ENCODE peak calls at places on chromosomes 5 and 9, in nine cellular contexts. D is stimulated activated naive CD8-positive, alpha-beta T cell treated with anti-CD3 and anti-CD28 coated beads, Interleukin-15, amount 100 ng/mL, for 72 hours; Z is GM12864; B is heart right ventricle; I is stimulated activated CD8-positive, alpha-beta memory T cell treated with anti-CD3 and anti-CD28 coated beads, Interleukin-7, amount 100 ng/mL, for 4 hours; V is globus pallidus; O is stimulated activated CD4-positive, alpha-beta T cell treated with anti-CD3 and anti-CD28 coated beads, Interleukin-1b, Interleukin-23, amount 100 ng/mL, for 24 hours; T is hippocampal formation; W is NCI-H1092. S is an unnamed sample.

GRCh38 chr9:77661696-77662095 is 13.6 kb upstream of the GNA14 start:
- DNase-seq in Z (no peak), V (no peak), W (no peak), B (no peak), D (no peak), I (no peak), T (no peak), O (no peak), S (no peak)

GRCh38 chr9:128787583-128788156 is 617 bp downstream of the TBC1D13 start:
- DNase-seq in D (no peak), W (no peak), B (no peak), V (no peak), I (no peak), Z (no peak), O (no peak), T (no peak), S (no peak)

GRCh38 chr9:20980713-20981481 is 50.5 kb downstream of the HACD4 start:
- DNase-seq in T (no peak), O (no peak), I (no peak), D (no peak), W (no peak), V (peak; percentile 31), Z (peak; percentile 37), B (no peak), S (no peak)

GRCh38 chr5:5424736-5425135 is 2.3 kb downstream of the ICE1 start:
- DNase-seq in V (no peak), W (no peak), I (peak; percentile 8), O (no peak), T (no peak), Z (no peak), D (no peak), B (no peak), S (no peak)

GRCh38 chr9:121169094-121169601 is 32.5 kb downstream of the RAB14 start:
- DNase-seq in O (no peak), V (no peak), B (no peak), D (no peak), W (no peak), T (no peak), Z (no peak), I (no peak), S (peak; percentile 28)

GRCh38 chr5:82417776-82418607 is 139.8 kb upstream of the RPS23 start:
- DNase-seq in B (no peak), D (no peak), T (no peak), W (no peak), Z (no peak), V (no peak), O (no peak), I (no peak), S (no peak)

GRCh38 chr9:112380102-112380581 is at the start of gene HSDL2:
- DNase-seq in B (no peak), Z (no peak), O (peak; percentile 4), V (no peak), I (no peak), T (no peak), D (no peak), W (no peak), S (peak; percentile 46)

GRCh38 chr9:132694144-132694543 is 23.9 kb downstream of the GTF3C4 start:
- DNase-seq in O (no peak), Z (no peak), T (no peak), I (no peak), B (no peak), W (no peak), D (no peak), V (no peak), S (peak; percentile 19)

GRCh38 chr9:116437411-116438370 is 249.4 kb upstream of the TRIM32 start:
- DNase-seq in Z (no peak), V (no peak), O (no peak), D (no peak), T (no peak), I (no peak), B (no peak), W (no peak), S (no peak)

GRCh38 chr5:79611046-79611829 is 1.0 kb upstream of the TENT2 start:
- DNase-seq in T (no peak), O (no peak), W (no peak), Z (no peak), I (no peak), D (no peak), B (no peak), V (no peak), S (no peak)

GRCh38 chr9:89549031-89549644 is 51.2 kb upstream of the SEMA4D start:
- DNase-seq in T (peak; percentile 80), Z (no peak), V (peak; percentile 87), I (peak; percentile 72), D (peak; percentile 75), O (peak; percentile 81), B (peak; percentile 81), W (peak; percentile 72), S (peak; percentile 82)

GRCh38 chr9:25205285-25205684 is 473.0 kb downstream of the TUSC1 start:
- DNase-seq in V (no peak), T (no peak), W (no peak), D (no peak), I (no peak), O (no peak), Z (no peak), B (no peak), S (no peak)

GRCh38 chr5:133921899-133922468 is 46.4 kb downstream of the C5orf15 start:
- DNase-seq in V (no peak), B (no peak), O (no peak), I (no peak), Z (no peak), D (no peak), W (no peak), T (no peak), S (no peak)

GRCh38 chr9:123522921-123523320 is 166.9 kb downstream of the CRB2 start:
- DNase-seq in I (no peak), B (no peak), W (no peak), O (no peak), V (no peak), D (no peak), Z (no peak), T (no peak), S (no peak)

GRCh38 chr5:103218164-103218563 is 40.4 kb upstream of the MACIR start:
- DNase-seq in B (no peak), D (no peak), I (no peak), V (no peak), W (no peak), O (no peak), T (no peak), Z (no peak), S (no peak)

GRCh38 chr5:7396169-7397004 is 449 bp downstream of the ADCY2 start:
- DNase-seq in V (peak; percentile 29), B (no peak), T (no peak), O (no peak), I (no peak), D (no peak), W (no peak), Z (no peak), S (no peak)

GRCh38 chr5:171646338-171647042 is 139.1 kb upstream of the SMIM23 start:
- DNase-seq in T (no peak), I (no peak), O (no peak), V (no peak), Z (no peak), B (no peak), W (no peak), D (no peak), S (no peak)

GRCh38 chr5:131417240-131417869 is 153.5 kb downstream of the CDC42SE2 start:
- DNase-seq in D (peak; percentile 61), T (peak; percentile 81), Z (peak; percentile 63), I (peak; percentile 74), W (peak; percentile 13), O (peak; percentile 78), V (peak; percentile 77), B (peak; percentile 71), S (peak; percentile 71)

GRCh38 chr5:8905021-8905420 is 640.9 kb downstream of the SEMA5A start:
- DNase-seq in V (no peak), B (no peak), O (no peak), Z (no peak), I (no peak), T (no peak), D (no peak), W (no peak), S (no peak)

GRCh38 chr5:109411627-109412026 is 1.9 kb upstream of the PJA2 start:
- DNase-seq in O (no peak), I (no peak), B (no peak), T (no peak), V (peak; percentile 31), D (no peak), Z (no peak), W (no peak), S (peak; percentile 11)

GRCh38 chr9:114395768-114396167 is 8.0 kb upstream of the AKNA start:
- DNase-seq in O (no peak), Z (no peak), D (no peak), B (no peak), W (no peak), V (no peak), I (no peak), T (no peak), S (no peak)

GRCh38 chr9:127505396-127506116 is 54.2 kb downstream of the LRSAM1 start:
- DNase-seq in V (no peak), B (no peak), O (no peak), W (no peak), T (no peak), D (peak; percentile 42), Z (no peak), I (no peak), S (no peak)

GRCh38 chr5:56851258-56851941 is 36.1 kb downstream of the MAP3K1 start:
- DNase-seq in Z (no peak), B (no peak), T (no peak), D (no peak), O (no peak), W (no peak), I (no peak), V (no peak), S (no peak)

GRCh38 chr5:156477196-156477595 is 150.2 kb downstream of the SGCD start:
- DNase-seq in V (peak; percentile 29), D (no peak), O (no peak), Z (no peak), T (no peak), I (no peak), B (no peak), W (no peak), S (no peak)

GRCh38 chr5:172594867-172595466 is 46.1 kb upstream of the NEURL1B start:
- DNase-seq in D (no peak), I (no peak), B (no peak), Z (no peak), V (no peak), O (no peak), T (no peak), W (no peak), S (no peak)

GRCh38 chr5:53481887-53482716 is 1.7 kb downstream of the FST start:
- DNase-seq in T (no peak), I (peak; percentile 26), V (no peak), B (peak; percentile 80), D (peak; percentile 76), O (no peak), W (no peak), Z (no peak), S (peak; percentile 60)

GRCh38 chr5:142794527-142794926 is 24.4 kb downstream of the ARHGAP26 start:
- DNase-seq in D (no peak), W (no peak), T (no peak), O (no peak), Z (no peak), I (no peak), V (no peak), B (no peak), S (no peak)

GRCh38 chr9:136861874-136862457 is 4.1 kb downstream of the EDF1 start:
- DNase-seq in V (no peak), Z (no peak), T (no peak), B (no peak), I (no peak), O (no peak), D (no peak), W (no peak), S (no peak)

GRCh38 chr5:39716532-39716971 is 291.8 kb upstream of the DAB2 start:
- DNase-seq in T (no peak), W (no peak), D (peak; percentile 17), V (peak; percentile 2), O (peak; percentile 0), Z (no peak), I (no peak), B (no peak), S (peak; percentile 6)

GRCh38 chr5:84360056-84360455 is 24.6 kb downstream of the EDIL3 start:
- DNase-seq in I (no peak), T (no peak), Z (no peak), D (no peak), W (no peak), O (no peak), V (no peak), B (no peak), S (no peak)

GRCh38 chr9:133143639-133144141 is 20.0 kb downstream of the GBGT1 start:
- DNase-seq in Z (no peak), D (no peak), O (no peak), B (no peak), V (no peak), T (no peak), I (no peak), W (no peak), S (no peak)